ENCODE peak calls at places on chromosomes 13 and 19, in nine cellular contexts. E is AG04450; Z is GDM1; V is stimulated activated CD8-positive, alpha-beta memory T cell treated with anti-CD3 and anti-CD28 coated beads, Interleukin-15, amount 100 ng/mL, for 4 hours; K is epithelial cell of esophagus; P is activated T-helper 1 cell treated with Interleukin-2 at 50 U/mL for 16 hours; G is ovary; R is BE2C; Q is activated T-cell treated with anti-CD3 and anti-CD28 coated beads, Interleukin-2, amount 50 U/mL, for 72 hours. X is an unnamed sample.

GRCh38 chr19:38031423-38031770 is 124.4 kb downstream of the SIPA1L3 start:
- DNase-seq in E (no peak), Z (no peak), V (no peak), K (no peak), P (no peak), G (no peak), R (no peak), Q (no peak), X (no peak)

GRCh38 chr19:6340493-6341201 is 7.2 kb upstream of the ACER1 start:
- DNase-seq in E (no peak), Z (no peak), V (no peak), K (no peak), P (no peak), G (no peak), R (no peak), Q (no peak), X (peak; percentile 31)

GRCh38 chr13:98487522-98487921 is 89.4 kb downstream of the STK24 start:
- DNase-seq in E (no peak), Z (no peak), V (no peak), K (no peak), P (no peak), G (no peak), R (no peak), Q (no peak), X (peak; percentile 84)

GRCh38 chr19:58474291-58474996 is 1.7 kb upstream of the ZNF446 start:
- DNase-seq in E (peak; percentile 42), Z (no peak), V (no peak), K (no peak), P (no peak), G (no peak), R (no peak), Q (no peak), X (no peak)

GRCh38 chr13:78604782-78605611 is 1.6 kb upstream of the POU4F1 start:
- DNase-seq in E (no peak), Z (no peak), V (no peak), K (peak; percentile 62), P (no peak), G (no peak), R (peak; percentile 64), Q (no peak), X (peak; percentile 66)

GRCh38 chr19:15810335-15810734 is 5.1 kb downstream of the OR10H1 start:
- DNase-seq in E (no peak), Z (no peak), V (no peak), K (no peak), P (no peak), G (no peak), R (no peak), Q (no peak), X (no peak)

GRCh38 chr19:940591-941291 is 14.9 kb downstream of the ARID3A start:
- DNase-seq in E (peak; percentile 49), Z (no peak), V (no peak), K (peak; percentile 48), P (peak; percentile 55), G (no peak), R (peak; percentile 85), Q (peak; percentile 67), X (no peak)

GRCh38 chr13:75404721-75405120 is 77.2 kb downstream of the TBC1D4 start:
- DNase-seq in E (no peak), Z (no peak), V (no peak), K (no peak), P (no peak), G (no peak), R (no peak), Q (no peak), X (no peak)

GRCh38 chr19:12200020-12200419 is 37.1 kb downstream of the ZNF136 start:
- DNase-seq in E (no peak), Z (no peak), V (no peak), K (no peak), P (no peak), G (no peak), R (no peak), Q (no peak), X (no peak)

GRCh38 chr19:30662211-30662861 is 290.2 kb downstream of the ZNF536 start:
- DNase-seq in E (no peak), Z (no peak), V (no peak), K (no peak), P (no peak), G (no peak), R (no peak), Q (no peak), X (no peak)